ENCODE peak calls at places on chromosomes 3 and 15, in five cellular contexts. Y is transverse colon, O is esophagus squamous epithelium, E is A549, G is K562. D is an unnamed sample. For H3K4me1, the result is how much of the 10 kb centered on the place peaks cover.

GRCh38 chr3:164458986-164459385 is 619.3 kb downstream of the SI start:
- DNase-seq in O (no peak), G (no peak), Y (no peak), E (no peak), D (no peak)

GRCh38 chr3:169260296-169260695 is 403.2 kb downstream of the MECOM start:
- DNase-seq in Y (no peak), G (no peak), E (no peak), O (no peak), D (no peak)

GRCh38 chr15:43828061-43828657 is 1.4 kb downstream of the WDR76 start:
- DNase-seq in O (no peak), Y (no peak), E (no peak), G (no peak), D (no peak)

GRCh38 chr3:45986303-45986982 is 9.2 kb downstream of the FYCO1 start:
- DNase-seq in G (no peak), E (peak), O (no peak), Y (no peak), D (no peak)

GRCh38 chr3:71728632-71729342 is 3.6 kb upstream of the EIF4E3 start:
- DNase-seq in G (peak), E (no peak), O (no peak), Y (no peak), D (no peak)

GRCh38 chr3:24829632-24830229 is 335.1 kb upstream of the THRB start:
- DNase-seq in G (no peak), O (no peak), Y (peak), E (peak), D (no peak)

GRCh38 chr3:152317956-152318355 is 49.2 kb downstream of the MBNL1 start:
- DNase-seq in O (no peak), E (no peak), Y (no peak), G (no peak), D (no peak)

GRCh38 chr3:154427685-154428291 is 2.2 kb downstream of the GPR149 start:
- DNase-seq in G (no peak), E (no peak), Y (no peak), O (no peak), D (no peak)

GRCh38 chr3:44923634-44924033 is 49.2 kb downstream of the TGM4 start:
- DNase-seq in Y (no peak), G (no peak), O (no peak), E (no peak), D (no peak)

DNA sequence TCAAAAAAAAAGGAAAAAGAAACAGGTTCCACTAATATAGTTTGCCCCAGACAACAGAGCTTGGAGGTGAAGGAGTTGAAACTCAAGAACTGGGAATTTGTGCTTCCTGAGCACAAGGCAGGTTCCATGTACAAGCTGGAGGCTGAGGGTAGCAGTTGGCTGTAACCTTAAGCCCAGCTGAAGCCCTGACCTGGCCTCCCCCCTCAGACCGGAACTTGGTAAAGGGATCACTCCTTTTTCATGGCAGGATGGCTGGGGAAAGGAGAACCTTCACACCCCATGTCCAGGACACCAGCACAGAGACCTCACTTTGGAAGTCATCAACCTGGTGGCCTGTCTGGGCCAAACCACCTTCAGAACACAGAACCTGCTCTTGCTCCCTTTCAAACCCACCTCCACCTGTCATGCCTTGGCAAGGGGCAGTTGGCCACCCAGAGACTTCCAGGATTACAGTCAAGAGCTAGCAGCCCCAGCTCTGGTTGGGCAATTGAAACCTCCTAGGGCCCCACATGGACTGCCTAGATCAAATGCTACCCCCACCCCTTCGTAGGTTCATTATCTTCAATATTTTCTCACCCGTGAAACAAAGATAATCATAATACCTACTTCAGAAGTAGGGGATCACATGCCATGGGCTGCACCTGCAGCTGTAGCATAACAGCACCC is 3.5 kb downstream of the RPL29 start:
- DNase-seq in O (no peak), Y (no peak), G (no peak), E (no peak), D (no peak)
- TF ChIP-seq POLR2A in O (no peak), Y (no peak), G (no peak), E (no peak), D (no peak)

DNA sequence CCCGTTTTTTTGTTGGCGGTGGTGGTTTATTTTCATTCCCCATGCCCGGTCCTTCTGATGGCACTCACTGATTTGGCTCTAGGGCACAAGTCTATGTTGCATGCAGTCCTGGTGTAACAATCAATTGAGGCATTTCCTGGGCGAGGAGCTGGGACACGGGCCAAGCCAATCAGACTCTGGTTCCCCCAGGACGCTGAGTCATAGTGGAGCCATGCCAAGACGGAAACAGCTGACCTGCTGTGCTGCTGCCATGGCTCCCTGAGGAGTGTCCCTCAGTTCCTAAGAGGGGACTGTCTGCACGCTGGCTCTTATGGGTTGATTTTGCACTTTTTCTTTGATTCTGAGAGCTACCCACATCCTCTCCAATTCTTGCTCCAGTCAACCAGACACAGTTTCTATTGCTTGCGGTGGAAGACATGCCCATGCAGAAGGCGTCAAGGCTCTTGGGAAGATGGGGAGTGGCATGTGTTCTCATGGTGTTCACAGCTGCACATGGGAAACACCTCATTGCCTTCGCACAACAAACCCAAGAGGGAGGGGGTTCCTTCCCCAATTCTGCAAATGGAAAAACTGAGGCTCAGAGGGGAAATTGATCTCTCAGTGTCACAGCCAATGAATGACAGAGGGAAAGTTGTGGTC is 28.4 kb upstream of the ALDH1L1 start:
- DNase-seq in G (no peak), Y (peak), E (peak), O (no peak), D (no peak)
- H3K4me1 ChIP-seq in G (under half), Y (under half), E (under half), O (under half), D (under half)

DNA sequence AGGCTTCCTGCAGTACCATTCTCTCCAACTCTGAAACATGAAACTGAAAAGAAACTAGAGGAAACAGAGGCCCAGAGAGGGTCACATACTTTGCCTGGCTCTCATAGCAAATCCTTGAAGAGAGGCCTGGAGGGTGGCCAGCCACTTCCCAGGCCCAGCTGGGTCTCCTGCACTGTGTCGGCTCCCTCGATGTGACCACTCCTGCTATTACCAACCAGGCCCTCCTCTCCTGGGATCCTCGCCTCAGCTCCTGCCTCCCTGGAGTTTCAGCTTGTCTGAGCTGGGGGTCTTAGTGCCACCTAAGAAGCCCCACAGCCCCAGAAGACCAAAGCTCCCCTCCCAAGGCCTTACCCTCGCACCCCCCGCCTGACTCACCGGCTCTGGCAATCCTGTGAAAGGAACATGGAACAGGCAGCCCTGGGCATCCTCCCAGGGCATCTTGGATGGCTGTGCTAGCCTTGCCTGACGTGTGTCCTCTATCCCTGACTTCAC is 4.6 kb downstream of the LOXL1 start:
- DNase-seq in Y (no peak), E (no peak), O (no peak), G (no peak), D (peak)
- TF ChIP-seq CTCF in Y (no peak), E (no peak), O (no peak), G (no peak), D (no peak)

DNA sequence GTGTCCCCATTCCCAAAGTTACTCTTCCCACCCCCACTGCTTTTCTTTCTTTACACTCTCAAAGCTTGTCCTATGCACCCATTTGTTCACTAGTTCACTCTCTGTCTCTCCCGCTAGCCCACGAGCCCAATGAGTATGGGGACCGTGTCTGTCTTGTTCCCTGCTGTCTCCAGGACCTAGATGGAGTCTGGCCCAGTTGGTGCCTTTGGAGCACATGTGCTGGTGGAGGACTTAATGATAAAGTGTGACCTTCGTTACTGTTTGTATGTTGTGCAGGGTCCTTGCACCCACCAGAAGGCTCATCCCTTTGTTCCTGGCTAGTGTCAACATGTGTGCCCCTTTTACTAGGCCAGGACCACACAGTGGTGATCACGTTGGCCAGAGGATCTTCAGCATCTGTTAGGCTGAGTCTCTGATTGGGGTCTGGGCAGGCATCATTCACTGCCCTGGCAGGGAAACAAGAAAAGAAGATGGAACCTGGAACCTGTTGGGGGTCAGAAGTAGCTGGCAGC is 7.4 kb downstream of the CISH start:
- DNase-seq in E (no peak), G (no peak), O (no peak), Y (no peak), D (no peak)
- TF ChIP-seq POLR2A in E (no peak), G (peak), O (no peak), Y (no peak), D (no peak)

GRCh38 chr3:188177721-188178120 is 23.8 kb downstream of the LPP start:
- DNase-seq in O (no peak), E (no peak), G (no peak), Y (no peak), D (no peak)

GRCh38 chr3:188178293-188178950 is 24.5 kb downstream of the LPP start:
- DNase-seq in O (no peak), E (no peak), Y (no peak), G (no peak), D (no peak)

GRCh38 chr3:188176884-188177283 is 22.9 kb downstream of the LPP start:
- DNase-seq in E (no peak), Y (no peak), O (no peak), G (no peak), D (no peak)

GRCh38 chr3:188174309-188175044 is 20.5 kb downstream of the LPP start:
- DNase-seq in G (no peak), E (no peak), O (no peak), Y (no peak), D (no peak)

GRCh38 chr3:188176476-188176875 is 22.5 kb downstream of the LPP start:
- DNase-seq in Y (no peak), E (no peak), O (no peak), G (no peak), D (no peak)
- H3K4me1 ChIP-seq in Y (half or more), E (under half), O (under half), G (under half), D (under half)

DNA sequence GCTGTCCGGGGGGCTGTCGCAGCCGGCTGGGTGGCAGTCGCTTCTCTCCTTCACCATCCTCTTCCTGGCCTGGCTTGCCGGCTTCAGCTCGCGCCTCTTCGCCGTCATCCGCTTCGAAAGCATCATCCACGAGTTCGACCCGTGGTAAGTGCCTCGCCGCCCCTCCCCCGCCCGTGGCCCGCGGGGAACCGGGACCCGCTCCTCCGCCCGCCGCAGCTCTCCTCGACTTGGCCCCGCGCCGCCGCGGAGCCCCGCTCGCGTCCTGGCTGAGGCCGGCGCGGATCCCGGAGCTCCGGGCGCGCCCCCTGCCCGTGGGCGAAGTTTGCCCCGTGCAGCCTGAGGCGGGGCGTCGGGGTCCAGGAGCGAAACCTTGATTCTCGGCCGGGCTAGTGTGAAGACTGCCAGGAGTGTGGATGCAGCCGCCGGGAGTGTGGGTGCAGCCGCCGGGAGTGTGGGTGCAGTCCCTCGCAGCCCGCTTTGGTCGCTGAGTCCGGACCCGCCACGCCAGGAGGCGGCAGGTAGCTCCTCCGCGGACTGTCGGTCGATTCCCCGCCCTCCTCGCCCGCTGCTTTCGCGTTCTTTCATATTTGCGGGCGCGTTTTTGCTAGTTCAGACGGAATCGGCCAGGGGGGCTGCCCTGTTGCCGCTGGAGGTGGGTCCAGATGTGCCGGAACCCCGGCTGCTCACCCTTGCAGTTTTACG is 595 bp downstream of the STT3B start:
- DNase-seq in G (peak), O (no peak), Y (peak), E (peak), D (peak)
- TF ChIP-seq CTCF in G (no peak), O (no peak), Y (no peak), E (no peak), D (no peak)

D was measured in spleen.